ENCODE peak calls at places on chromosomes 16 and 17, in nine cellular contexts. One of them, this sample, is unnamed.

GRCh38 chr16:27368358-27368722 is 33.6 kb upstream of the IL21R start:
- DNase-seq in esophagus squamous epithelium: no peak
- DNase-seq in astrocyte of the spinal cord: no peak
- DNase-seq in Panc1: no peak
- DNase-seq in tibial nerve: no peak
- DNase-seq in A673: no peak
- DNase-seq in adrenal gland: no peak
- DNase-seq in GM12878: no peak
- DNase-seq in sigmoid colon: no peak
- DNase-seq in this sample: no peak

GRCh38 chr16:21101631-21102420 is 48.8 kb downstream of the DNAH3 start:
- DNase-seq in esophagus squamous epithelium: no peak
- DNase-seq in astrocyte of the spinal cord: peak
- DNase-seq in Panc1: no peak
- DNase-seq in tibial nerve: no peak
- DNase-seq in A673: no peak
- DNase-seq in adrenal gland: peak
- DNase-seq in GM12878: no peak
- DNase-seq in sigmoid colon: no peak
- DNase-seq in this sample: no peak

GRCh38 chr16:53504665-53505064 is 1.7 kb upstream of the AKTIP start:
- DNase-seq in esophagus squamous epithelium: no peak
- DNase-seq in astrocyte of the spinal cord: peak
- DNase-seq in Panc1: no peak
- DNase-seq in tibial nerve: no peak
- DNase-seq in A673: no peak
- DNase-seq in adrenal gland: no peak
- DNase-seq in GM12878: no peak
- DNase-seq in sigmoid colon: no peak
- DNase-seq in this sample: peak

GRCh38 chr17:75153854-75154194 is 488 bp downstream of the JPT1 start:
- DNase-seq in esophagus squamous epithelium: no peak
- DNase-seq in astrocyte of the spinal cord: no peak
- DNase-seq in Panc1: no peak
- DNase-seq in tibial nerve: no peak
- DNase-seq in A673: peak
- DNase-seq in adrenal gland: no peak
- DNase-seq in GM12878: no peak
- DNase-seq in sigmoid colon: no peak
- DNase-seq in this sample: no peak

GRCh38 chr17:19904924-19905323 is 37.2 kb upstream of the ULK2 start:
- DNase-seq in esophagus squamous epithelium: no peak
- DNase-seq in astrocyte of the spinal cord: no peak
- DNase-seq in Panc1: no peak
- DNase-seq in tibial nerve: peak
- DNase-seq in A673: no peak
- DNase-seq in adrenal gland: peak
- DNase-seq in GM12878: no peak
- DNase-seq in sigmoid colon: no peak
- DNase-seq in this sample: no peak

GRCh38 chr17:57004944-57005579 is 27.1 kb downstream of the SCPEP1 start:
- DNase-seq in esophagus squamous epithelium: no peak
- DNase-seq in astrocyte of the spinal cord: no peak
- DNase-seq in Panc1: no peak
- DNase-seq in tibial nerve: no peak
- DNase-seq in A673: no peak
- DNase-seq in adrenal gland: no peak
- DNase-seq in GM12878: peak
- DNase-seq in sigmoid colon: no peak
- DNase-seq in this sample: no peak

GRCh38 chr17:21458036-21458435 is 81.9 kb downstream of the KCNJ12 start:
- DNase-seq in esophagus squamous epithelium: no peak
- DNase-seq in astrocyte of the spinal cord: no peak
- DNase-seq in Panc1: no peak
- DNase-seq in tibial nerve: no peak
- DNase-seq in A673: no peak
- DNase-seq in adrenal gland: no peak
- DNase-seq in GM12878: no peak
- DNase-seq in sigmoid colon: no peak
- DNase-seq in this sample: no peak

GRCh38 chr17:6578491-6578890 is 22.1 kb upstream of the PITPNM3 start:
- DNase-seq in esophagus squamous epithelium: no peak
- DNase-seq in astrocyte of the spinal cord: no peak
- DNase-seq in Panc1: no peak
- DNase-seq in tibial nerve: no peak
- DNase-seq in A673: no peak
- DNase-seq in adrenal gland: no peak
- DNase-seq in GM12878: no peak
- DNase-seq in sigmoid colon: no peak
- DNase-seq in this sample: no peak

GRCh38 chr17:47324224-47325020 is 667 bp downstream of the EFCAB13 start:
- DNase-seq in esophagus squamous epithelium: no peak
- DNase-seq in astrocyte of the spinal cord: peak
- DNase-seq in Panc1: peak
- DNase-seq in tibial nerve: peak
- DNase-seq in A673: no peak
- DNase-seq in adrenal gland: peak
- DNase-seq in GM12878: peak
- DNase-seq in sigmoid colon: peak
- DNase-seq in this sample: peak

GRCh38 chr16:29844575-29845331 is 18.3 kb downstream of the CDIPT start:
- DNase-seq in esophagus squamous epithelium: no peak
- DNase-seq in astrocyte of the spinal cord: no peak
- DNase-seq in Panc1: no peak
- DNase-seq in tibial nerve: no peak
- DNase-seq in A673: no peak
- DNase-seq in adrenal gland: peak
- DNase-seq in GM12878: no peak
- DNase-seq in sigmoid colon: peak
- DNase-seq in this sample: no peak

GRCh38 chr16:52957199-52957598 is 95.5 kb downstream of the CHD9NB start:
- DNase-seq in esophagus squamous epithelium: no peak
- DNase-seq in astrocyte of the spinal cord: no peak
- DNase-seq in Panc1: no peak
- DNase-seq in tibial nerve: no peak
- DNase-seq in A673: no peak
- DNase-seq in adrenal gland: no peak
- DNase-seq in GM12878: no peak
- DNase-seq in sigmoid colon: no peak
- DNase-seq in this sample: no peak

GRCh38 chr16:75074920-75075687 is 41.5 kb downstream of the LDHD start:
- DNase-seq in esophagus squamous epithelium: peak
- DNase-seq in astrocyte of the spinal cord: no peak
- DNase-seq in Panc1: no peak
- DNase-seq in tibial nerve: no peak
- DNase-seq in A673: no peak
- DNase-seq in adrenal gland: no peak
- DNase-seq in GM12878: peak
- DNase-seq in sigmoid colon: no peak
- DNase-seq in this sample: no peak
- TF ChIP-seq CTCF in esophagus squamous epithelium: no peak
- TF ChIP-seq CTCF in astrocyte of the spinal cord: no peak
- TF ChIP-seq CTCF in Panc1: no peak
- TF ChIP-seq CTCF in tibial nerve: no peak
- TF ChIP-seq CTCF in A673: no peak
- TF ChIP-seq CTCF in adrenal gland: no peak
- TF ChIP-seq CTCF in GM12878: no peak
- TF ChIP-seq CTCF in sigmoid colon: no peak
- TF ChIP-seq CTCF in this sample: no peak

GRCh38 chr17:2085648-2085949 is 30.7 kb downstream of the HIC1 start:
- DNase-seq in esophagus squamous epithelium: no peak
- DNase-seq in astrocyte of the spinal cord: peak
- DNase-seq in Panc1: no peak
- DNase-seq in tibial nerve: no peak
- DNase-seq in A673: no peak
- DNase-seq in adrenal gland: no peak
- DNase-seq in GM12878: no peak
- DNase-seq in sigmoid colon: peak
- DNase-seq in this sample: no peak

GRCh38 chr17:2084766-2085647 is 30.1 kb downstream of the HIC1 start:
- DNase-seq in esophagus squamous epithelium: no peak
- DNase-seq in astrocyte of the spinal cord: peak
- DNase-seq in Panc1: no peak
- DNase-seq in tibial nerve: peak
- DNase-seq in A673: no peak
- DNase-seq in adrenal gland: peak
- DNase-seq in GM12878: no peak
- DNase-seq in sigmoid colon: peak
- DNase-seq in this sample: peak

GRCh38 chr17:2083613-2084128 is 28.8 kb downstream of the HIC1 start:
- DNase-seq in esophagus squamous epithelium: no peak
- DNase-seq in astrocyte of the spinal cord: no peak
- DNase-seq in Panc1: no peak
- DNase-seq in tibial nerve: no peak
- DNase-seq in A673: no peak
- DNase-seq in adrenal gland: peak
- DNase-seq in GM12878: peak
- DNase-seq in sigmoid colon: no peak
- DNase-seq in this sample: no peak

GRCh38 chr17:2082003-2082862 is 27.3 kb downstream of the HIC1 start:
- DNase-seq in esophagus squamous epithelium: no peak
- DNase-seq in astrocyte of the spinal cord: no peak
- DNase-seq in Panc1: no peak
- DNase-seq in tibial nerve: no peak
- DNase-seq in A673: no peak
- DNase-seq in adrenal gland: no peak
- DNase-seq in GM12878: no peak
- DNase-seq in sigmoid colon: no peak
- DNase-seq in this sample: no peak

DNA sequence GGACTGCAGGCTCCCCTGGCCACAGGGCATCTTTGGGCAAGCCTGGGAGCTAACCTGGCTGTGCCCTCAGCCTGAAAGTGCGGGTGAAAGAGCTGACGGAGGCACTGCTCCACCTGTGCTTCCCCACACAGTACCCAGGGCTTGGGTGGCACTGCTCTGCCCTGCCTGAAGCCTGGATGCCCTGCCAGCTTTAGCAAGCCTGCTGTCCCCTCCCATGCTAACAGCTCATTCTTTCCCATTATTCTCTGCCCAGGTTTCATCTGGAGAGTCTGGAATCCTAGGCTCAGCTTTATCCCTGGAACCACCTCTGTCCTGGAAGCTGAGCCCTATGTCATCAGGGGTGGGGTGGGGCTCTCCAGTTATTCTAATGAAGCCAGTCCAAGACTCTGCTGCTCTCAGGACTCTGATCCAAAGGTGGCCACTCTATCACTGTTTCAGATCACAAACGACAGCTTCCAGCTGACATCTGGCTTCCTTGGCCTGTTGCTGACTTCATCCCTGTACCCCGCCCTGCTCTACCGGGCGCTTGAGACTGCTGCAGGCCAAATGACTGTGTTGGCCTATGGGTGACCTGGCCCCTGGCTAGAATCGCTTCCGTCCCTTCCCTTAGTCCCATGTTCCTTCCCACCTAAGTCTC is 29.3 kb downstream of the HIC1 start:
- DNase-seq in esophagus squamous epithelium: no peak
- DNase-seq in astrocyte of the spinal cord: peak
- DNase-seq in Panc1: no peak
- DNase-seq in tibial nerve: peak
- DNase-seq in A673: no peak
- DNase-seq in adrenal gland: no peak
- DNase-seq in GM12878: no peak
- DNase-seq in sigmoid colon: peak
- DNase-seq in this sample: peak
- H3K4me3 ChIP-seq in esophagus squamous epithelium: no peak
- H3K4me3 ChIP-seq in astrocyte of the spinal cord: no peak
- H3K4me3 ChIP-seq in Panc1: no peak
- H3K4me3 ChIP-seq in tibial nerve: no peak
- H3K4me3 ChIP-seq in A673: no peak
- H3K4me3 ChIP-seq in adrenal gland: no peak
- H3K4me3 ChIP-seq in GM12878: no peak
- H3K4me3 ChIP-seq in sigmoid colon: no peak
- H3K4me3 ChIP-seq in this sample: no peak

GRCh38 chr16:75621170-75621477 is 2.0 kb downstream of the ADAT1 start:
- DNase-seq in esophagus squamous epithelium: no peak
- DNase-seq in astrocyte of the spinal cord: peak
- DNase-seq in Panc1: no peak
- DNase-seq in tibial nerve: no peak
- DNase-seq in A673: peak
- DNase-seq in adrenal gland: no peak
- DNase-seq in GM12878: no peak
- DNase-seq in sigmoid colon: no peak
- DNase-seq in this sample: peak
- TF ChIP-seq CTCF in esophagus squamous epithelium: peak
- TF ChIP-seq CTCF in astrocyte of the spinal cord: peak
- TF ChIP-seq CTCF in Panc1: peak
- TF ChIP-seq CTCF in tibial nerve: peak
- TF ChIP-seq CTCF in A673: peak
- TF ChIP-seq CTCF in adrenal gland: no peak
- TF ChIP-seq CTCF in GM12878: peak
- TF ChIP-seq CTCF in sigmoid colon: no peak
- TF ChIP-seq CTCF in this sample: peak

GRCh38 chr17:82750241-82750905 is 1.5 kb upstream of the TBCD start:
- DNase-seq in esophagus squamous epithelium: no peak
- DNase-seq in astrocyte of the spinal cord: no peak
- DNase-seq in Panc1: no peak
- DNase-seq in tibial nerve: no peak
- DNase-seq in A673: no peak
- DNase-seq in adrenal gland: no peak
- DNase-seq in GM12878: no peak
- DNase-seq in sigmoid colon: no peak
- DNase-seq in this sample: no peak

GRCh38 chr17:82751571-82752370 is at the start of gene TBCD:
- DNase-seq in esophagus squamous epithelium: no peak
- DNase-seq in astrocyte of the spinal cord: peak
- DNase-seq in Panc1: peak
- DNase-seq in tibial nerve: peak
- DNase-seq in A673: peak
- DNase-seq in adrenal gland: peak
- DNase-seq in GM12878: peak
- DNase-seq in sigmoid colon: peak
- DNase-seq in this sample: peak

GRCh38 chr17:82752371-82753200 is 721 bp downstream of the TBCD start:
- DNase-seq in esophagus squamous epithelium: no peak
- DNase-seq in astrocyte of the spinal cord: peak
- DNase-seq in Panc1: no peak
- DNase-seq in tibial nerve: no peak
- DNase-seq in A673: peak
- DNase-seq in adrenal gland: no peak
- DNase-seq in GM12878: no peak
- DNase-seq in sigmoid colon: peak
- DNase-seq in this sample: no peak

GRCh38 chr17:82753201-82753464 is 1.3 kb downstream of the TBCD start:
- DNase-seq in esophagus squamous epithelium: no peak
- DNase-seq in astrocyte of the spinal cord: no peak
- DNase-seq in Panc1: no peak
- DNase-seq in tibial nerve: no peak
- DNase-seq in A673: no peak
- DNase-seq in adrenal gland: no peak
- DNase-seq in GM12878: no peak
- DNase-seq in sigmoid colon: no peak
- DNase-seq in this sample: no peak

DNA sequence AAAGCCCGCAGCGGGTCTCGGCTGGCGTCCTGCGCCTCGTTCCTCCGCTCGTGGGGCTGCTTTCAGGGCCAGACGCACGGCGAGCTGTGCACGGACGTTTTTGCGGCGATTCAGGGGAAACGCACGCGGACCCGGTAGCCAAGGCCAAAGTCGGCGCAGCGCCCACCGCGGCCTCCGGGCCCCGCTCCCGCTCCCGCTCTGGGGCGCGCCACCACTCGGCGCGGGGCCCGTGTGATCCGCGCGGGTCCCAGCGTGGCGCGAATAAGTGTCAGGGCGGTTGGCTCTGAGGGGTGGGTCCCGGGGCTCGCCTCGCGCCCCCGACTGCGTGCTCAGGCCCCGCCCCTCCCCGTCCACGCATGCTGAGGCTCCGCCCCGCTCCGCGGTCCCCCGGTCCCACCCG is 694 bp upstream of the TBCD start:
- DNase-seq in esophagus squamous epithelium: no peak
- DNase-seq in astrocyte of the spinal cord: no peak
- DNase-seq in Panc1: no peak
- DNase-seq in tibial nerve: no peak
- DNase-seq in A673: no peak
- DNase-seq in adrenal gland: peak
- DNase-seq in GM12878: no peak
- DNase-seq in sigmoid colon: no peak
- DNase-seq in this sample: no peak
- H3K4me3 ChIP-seq in esophagus squamous epithelium: peak
- H3K4me3 ChIP-seq in astrocyte of the spinal cord: peak
- H3K4me3 ChIP-seq in Panc1: peak
- H3K4me3 ChIP-seq in tibial nerve: peak
- H3K4me3 ChIP-seq in A673: peak
- H3K4me3 ChIP-seq in adrenal gland: no peak
- H3K4me3 ChIP-seq in GM12878: peak
- H3K4me3 ChIP-seq in sigmoid colon: peak
- H3K4me3 ChIP-seq in this sample: peak

This sample was measured in bronchial epithelial cell.